ENCODE peak calls at places on chromosomes 3 and 15, in eight cellular contexts. One of them, this sample, is unnamed.

GRCh38 chr15:83809345-83809744 is 155.4 kb downstream of the ADAMTSL3 start:
- DNase-seq in dorsolateral prefrontal cortex: no peak
- DNase-seq in T-helper 2 cell: no peak
- DNase-seq in retina: no peak
- DNase-seq in aorta: no peak
- DNase-seq in H7: no peak
- DNase-seq in iPS-NIHi11: no peak
- DNase-seq in islet precursor cell: peak
- DNase-seq in this sample: no peak

GRCh38 chr3:195847061-195847950 is 35.6 kb upstream of the MUC4 start:
- DNase-seq in dorsolateral prefrontal cortex: no peak
- DNase-seq in T-helper 2 cell: no peak
- DNase-seq in retina: no peak
- DNase-seq in aorta: no peak
- DNase-seq in H7: no peak
- DNase-seq in iPS-NIHi11: no peak
- DNase-seq in islet precursor cell: peak
- DNase-seq in this sample: no peak

GRCh38 chr3:87197531-87197930 is 29.6 kb upstream of the CHMP2B start:
- DNase-seq in dorsolateral prefrontal cortex: no peak
- DNase-seq in T-helper 2 cell: no peak
- DNase-seq in retina: no peak
- DNase-seq in aorta: no peak
- DNase-seq in H7: no peak
- DNase-seq in iPS-NIHi11: no peak
- DNase-seq in islet precursor cell: no peak
- DNase-seq in this sample: no peak

GRCh38 chr15:68638953-68639500 is 60.2 kb downstream of the CORO2B start:
- DNase-seq in dorsolateral prefrontal cortex: no peak
- DNase-seq in T-helper 2 cell: no peak
- DNase-seq in retina: no peak
- DNase-seq in aorta: no peak
- DNase-seq in H7: no peak
- DNase-seq in iPS-NIHi11: no peak
- DNase-seq in islet precursor cell: no peak
- DNase-seq in this sample: no peak

GRCh38 chr3:116517308-116517707 is 72.0 kb upstream of the LSAMP start:
- DNase-seq in dorsolateral prefrontal cortex: no peak
- DNase-seq in T-helper 2 cell: no peak
- DNase-seq in retina: no peak
- DNase-seq in aorta: no peak
- DNase-seq in H7: peak
- DNase-seq in iPS-NIHi11: peak
- DNase-seq in islet precursor cell: no peak
- DNase-seq in this sample: no peak

GRCh38 chr15:69509131-69509530 is 56.5 kb downstream of the RPLP1 start:
- DNase-seq in dorsolateral prefrontal cortex: no peak
- DNase-seq in T-helper 2 cell: no peak
- DNase-seq in retina: no peak
- DNase-seq in aorta: no peak
- DNase-seq in H7: no peak
- DNase-seq in iPS-NIHi11: no peak
- DNase-seq in islet precursor cell: no peak
- DNase-seq in this sample: peak

GRCh38 chr3:123723527-123724168 is 138.8 kb upstream of the HACD2 start:
- DNase-seq in dorsolateral prefrontal cortex: peak
- DNase-seq in T-helper 2 cell: peak
- DNase-seq in retina: peak
- DNase-seq in aorta: no peak
- DNase-seq in H7: peak
- DNase-seq in iPS-NIHi11: peak
- DNase-seq in islet precursor cell: peak
- DNase-seq in this sample: peak

GRCh38 chr3:72245183-72245811 is 460.3 kb upstream of the PROK2 start:
- DNase-seq in dorsolateral prefrontal cortex: peak
- DNase-seq in T-helper 2 cell: no peak
- DNase-seq in retina: no peak
- DNase-seq in aorta: peak
- DNase-seq in H7: no peak
- DNase-seq in iPS-NIHi11: no peak
- DNase-seq in islet precursor cell: no peak
- DNase-seq in this sample: peak

GRCh38 chr3:117761992-117762944 is 1052.7 kb downstream of the TUSC7 start:
- DNase-seq in dorsolateral prefrontal cortex: no peak
- DNase-seq in T-helper 2 cell: no peak
- DNase-seq in retina: peak
- DNase-seq in aorta: peak
- DNase-seq in H7: no peak
- DNase-seq in iPS-NIHi11: no peak
- DNase-seq in islet precursor cell: peak
- DNase-seq in this sample: no peak

GRCh38 chr3:117103645-117104044 is 394.1 kb downstream of the TUSC7 start:
- DNase-seq in dorsolateral prefrontal cortex: no peak
- DNase-seq in T-helper 2 cell: no peak
- DNase-seq in retina: no peak
- DNase-seq in aorta: no peak
- DNase-seq in H7: no peak
- DNase-seq in iPS-NIHi11: no peak
- DNase-seq in islet precursor cell: no peak
- DNase-seq in this sample: no peak

GRCh38 chr3:172179680-172180399 is 140.5 kb downstream of the FNDC3B start:
- DNase-seq in dorsolateral prefrontal cortex: no peak
- DNase-seq in T-helper 2 cell: no peak
- DNase-seq in retina: no peak
- DNase-seq in aorta: no peak
- DNase-seq in H7: no peak
- DNase-seq in iPS-NIHi11: no peak
- DNase-seq in islet precursor cell: no peak
- DNase-seq in this sample: no peak

GRCh38 chr3:21310176-21310575 is 440.8 kb downstream of the ZNF385D start:
- DNase-seq in dorsolateral prefrontal cortex: no peak
- DNase-seq in T-helper 2 cell: no peak
- DNase-seq in retina: no peak
- DNase-seq in aorta: no peak
- DNase-seq in H7: no peak
- DNase-seq in iPS-NIHi11: no peak
- DNase-seq in islet precursor cell: no peak
- DNase-seq in this sample: no peak

GRCh38 chr15:88141490-88141889 is 115.0 kb downstream of the NTRK3 start:
- DNase-seq in dorsolateral prefrontal cortex: no peak
- DNase-seq in T-helper 2 cell: no peak
- DNase-seq in retina: no peak
- DNase-seq in aorta: no peak
- DNase-seq in H7: no peak
- DNase-seq in iPS-NIHi11: no peak
- DNase-seq in islet precursor cell: no peak
- DNase-seq in this sample: no peak

GRCh38 chr15:91472316-91472756 is 372.3 kb downstream of the SV2B start:
- DNase-seq in dorsolateral prefrontal cortex: no peak
- DNase-seq in T-helper 2 cell: no peak
- DNase-seq in retina: no peak
- DNase-seq in aorta: no peak
- DNase-seq in H7: no peak
- DNase-seq in iPS-NIHi11: no peak
- DNase-seq in islet precursor cell: no peak
- DNase-seq in this sample: no peak

GRCh38 chr3:176568189-176568588 is 629.1 kb downstream of the TBL1XR1 start:
- DNase-seq in dorsolateral prefrontal cortex: no peak
- DNase-seq in T-helper 2 cell: no peak
- DNase-seq in retina: no peak
- DNase-seq in aorta: no peak
- DNase-seq in H7: no peak
- DNase-seq in iPS-NIHi11: no peak
- DNase-seq in islet precursor cell: peak
- DNase-seq in this sample: no peak

GRCh38 chr3:79886204-79886603 is 118.4 kb upstream of the ROBO1 start:
- DNase-seq in dorsolateral prefrontal cortex: no peak
- DNase-seq in T-helper 2 cell: no peak
- DNase-seq in retina: peak
- DNase-seq in aorta: no peak
- DNase-seq in H7: no peak
- DNase-seq in iPS-NIHi11: no peak
- DNase-seq in islet precursor cell: peak
- DNase-seq in this sample: no peak

GRCh38 chr3:42906905-42907183 is 902 bp downstream of the ZNF662 start:
- DNase-seq in dorsolateral prefrontal cortex: no peak
- DNase-seq in T-helper 2 cell: no peak
- DNase-seq in retina: no peak
- DNase-seq in aorta: no peak
- DNase-seq in H7: no peak
- DNase-seq in iPS-NIHi11: no peak
- DNase-seq in islet precursor cell: no peak
- DNase-seq in this sample: no peak

GRCh38 chr3:167491626-167492025 is 17.8 kb upstream of the SERPINI2 start:
- DNase-seq in dorsolateral prefrontal cortex: no peak
- DNase-seq in T-helper 2 cell: no peak
- DNase-seq in retina: no peak
- DNase-seq in aorta: no peak
- DNase-seq in H7: peak
- DNase-seq in iPS-NIHi11: no peak
- DNase-seq in islet precursor cell: no peak
- DNase-seq in this sample: no peak

GRCh38 chr3:106130384-106131084 is 261.7 kb upstream of the CBLB start:
- DNase-seq in dorsolateral prefrontal cortex: no peak
- DNase-seq in T-helper 2 cell: no peak
- DNase-seq in retina: no peak
- DNase-seq in aorta: no peak
- DNase-seq in H7: peak
- DNase-seq in iPS-NIHi11: peak
- DNase-seq in islet precursor cell: no peak
- DNase-seq in this sample: no peak

GRCh38 chr15:64681424-64682024 is 93.9 kb downstream of the RBPMS2 start:
- DNase-seq in dorsolateral prefrontal cortex: peak
- DNase-seq in T-helper 2 cell: no peak
- DNase-seq in retina: peak
- DNase-seq in aorta: no peak
- DNase-seq in H7: peak
- DNase-seq in iPS-NIHi11: peak
- DNase-seq in islet precursor cell: peak
- DNase-seq in this sample: no peak

GRCh38 chr3:59451041-59451763 is 401.4 kb upstream of the CFAP20DC start:
- DNase-seq in dorsolateral prefrontal cortex: no peak
- DNase-seq in T-helper 2 cell: no peak
- DNase-seq in retina: no peak
- DNase-seq in aorta: no peak
- DNase-seq in H7: no peak
- DNase-seq in iPS-NIHi11: no peak
- DNase-seq in islet precursor cell: no peak
- DNase-seq in this sample: no peak

GRCh38 chr3:169604118-169604517 is 59.4 kb downstream of the MECOM start:
- DNase-seq in dorsolateral prefrontal cortex: no peak
- DNase-seq in T-helper 2 cell: no peak
- DNase-seq in retina: no peak
- DNase-seq in aorta: no peak
- DNase-seq in H7: no peak
- DNase-seq in iPS-NIHi11: no peak
- DNase-seq in islet precursor cell: no peak
- DNase-seq in this sample: no peak

GRCh38 chr15:36230741-36231140 is 348.7 kb upstream of the CDIN1 start:
- DNase-seq in dorsolateral prefrontal cortex: no peak
- DNase-seq in T-helper 2 cell: no peak
- DNase-seq in retina: no peak
- DNase-seq in aorta: no peak
- DNase-seq in H7: no peak
- DNase-seq in iPS-NIHi11: no peak
- DNase-seq in islet precursor cell: no peak
- DNase-seq in this sample: no peak

GRCh38 chr3:64049136-64049535 is 25.8 kb upstream of the PSMD6 start:
- DNase-seq in dorsolateral prefrontal cortex: no peak
- DNase-seq in T-helper 2 cell: no peak
- DNase-seq in retina: no peak
- DNase-seq in aorta: no peak
- DNase-seq in H7: no peak
- DNase-seq in iPS-NIHi11: no peak
- DNase-seq in islet precursor cell: peak
- DNase-seq in this sample: no peak

GRCh38 chr15:62857411-62857853 is 185.1 kb upstream of the TPM1 start:
- DNase-seq in dorsolateral prefrontal cortex: no peak
- DNase-seq in T-helper 2 cell: no peak
- DNase-seq in retina: no peak
- DNase-seq in aorta: no peak
- DNase-seq in H7: no peak
- DNase-seq in iPS-NIHi11: no peak
- DNase-seq in islet precursor cell: peak
- DNase-seq in this sample: no peak

GRCh38 chr3:70980646-70981031 is 602.9 kb downstream of the FOXP1 start:
- DNase-seq in dorsolateral prefrontal cortex: no peak
- DNase-seq in T-helper 2 cell: no peak
- DNase-seq in retina: no peak
- DNase-seq in aorta: no peak
- DNase-seq in H7: no peak
- DNase-seq in iPS-NIHi11: no peak
- DNase-seq in islet precursor cell: no peak
- DNase-seq in this sample: no peak

GRCh38 chr3:146838221-146838620 is 233.1 kb upstream of the PLSCR5 start:
- DNase-seq in dorsolateral prefrontal cortex: no peak
- DNase-seq in T-helper 2 cell: no peak
- DNase-seq in retina: no peak
- DNase-seq in aorta: no peak
- DNase-seq in H7: no peak
- DNase-seq in iPS-NIHi11: no peak
- DNase-seq in islet precursor cell: no peak
- DNase-seq in this sample: no peak

GRCh38 chr3:171497546-171497945 is 37.3 kb upstream of the TNIK start:
- DNase-seq in dorsolateral prefrontal cortex: no peak
- DNase-seq in T-helper 2 cell: no peak
- DNase-seq in retina: peak
- DNase-seq in aorta: no peak
- DNase-seq in H7: no peak
- DNase-seq in iPS-NIHi11: no peak
- DNase-seq in islet precursor cell: no peak
- DNase-seq in this sample: no peak

GRCh38 chr3:14301558-14301957 is 100.8 kb upstream of the SLC6A6 start:
- DNase-seq in dorsolateral prefrontal cortex: no peak
- DNase-seq in T-helper 2 cell: no peak
- DNase-seq in retina: no peak
- DNase-seq in aorta: no peak
- DNase-seq in H7: no peak
- DNase-seq in iPS-NIHi11: no peak
- DNase-seq in islet precursor cell: no peak
- DNase-seq in this sample: no peak

GRCh38 chr3:141105828-141106628 is 54.9 kb downstream of the SPSB4 start:
- DNase-seq in dorsolateral prefrontal cortex: peak
- DNase-seq in T-helper 2 cell: peak
- DNase-seq in retina: peak
- DNase-seq in aorta: no peak
- DNase-seq in H7: peak
- DNase-seq in iPS-NIHi11: peak
- DNase-seq in islet precursor cell: peak
- DNase-seq in this sample: peak

GRCh38 chr3:194536883-194537637 is 50.3 kb upstream of the ATP13A3 start:
- DNase-seq in dorsolateral prefrontal cortex: no peak
- DNase-seq in T-helper 2 cell: no peak
- DNase-seq in retina: no peak
- DNase-seq in aorta: peak
- DNase-seq in H7: no peak
- DNase-seq in iPS-NIHi11: peak
- DNase-seq in islet precursor cell: no peak
- DNase-seq in this sample: no peak

GRCh38 chr15:63194291-63194681 is 4.9 kb downstream of the RAB8B start:
- DNase-seq in dorsolateral prefrontal cortex: no peak
- DNase-seq in T-helper 2 cell: no peak
- DNase-seq in retina: no peak
- DNase-seq in aorta: no peak
- DNase-seq in H7: no peak
- DNase-seq in iPS-NIHi11: no peak
- DNase-seq in islet precursor cell: no peak
- DNase-seq in this sample: no peak

GRCh38 chr3:58019343-58019742 is 11.1 kb downstream of the FLNB start:
- DNase-seq in dorsolateral prefrontal cortex: no peak
- DNase-seq in T-helper 2 cell: no peak
- DNase-seq in retina: no peak
- DNase-seq in aorta: no peak
- DNase-seq in H7: no peak
- DNase-seq in iPS-NIHi11: no peak
- DNase-seq in islet precursor cell: no peak
- DNase-seq in this sample: no peak

GRCh38 chr15:29826908-29827307 is 4.6 kb upstream of the TJP1 start:
- DNase-seq in dorsolateral prefrontal cortex: no peak
- DNase-seq in T-helper 2 cell: no peak
- DNase-seq in retina: peak
- DNase-seq in aorta: no peak
- DNase-seq in H7: no peak
- DNase-seq in iPS-NIHi11: no peak
- DNase-seq in islet precursor cell: no peak
- DNase-seq in this sample: peak